ENCODE peak calls at places on chromosome 10, in six cellular contexts. Q is CD8-positive, alpha-beta memory T cell; A is lower lobe of right lung; W is right atrium auricular region; U is endodermal cell; P is ovary. Z is an unnamed sample.

GRCh38 chr10:103724771-103725170 is 130.6 kb downstream of the SH3PXD2A start:
- DNase-seq in Q (no peak), A (no peak), W (no peak), U (no peak), P (no peak), Z (no peak)

GRCh38 chr10:12720217-12720981 is 281.1 kb downstream of the CCDC3 start:
- DNase-seq in Q (no peak), A (peak; percentile 93), W (peak; percentile 97), U (peak; percentile 64), P (no peak), Z (no peak)

GRCh38 chr10:119029613-119030420 is at the start of gene NANOS1:
- DNase-seq in Q (no peak), A (no peak), W (no peak), U (peak; percentile 84), P (peak; percentile 45), Z (no peak)

GRCh38 chr10:61993676-61994401 is 92.3 kb downstream of the ARID5B start:
- DNase-seq in Q (no peak), A (no peak), W (no peak), U (no peak), P (no peak), Z (no peak)

GRCh38 chr10:52740913-52741675 is 31.5 kb downstream of the MBL2 start:
- DNase-seq in Q (no peak), A (no peak), W (no peak), U (peak; percentile 95), P (no peak), Z (peak; percentile 74)

GRCh38 chr10:36421999-36422398 is 703.4 kb upstream of the ANKRD30A start:
- DNase-seq in Q (no peak), A (no peak), W (no peak), U (no peak), P (no peak), Z (no peak)

GRCh38 chr10:624605-625334 is 64.7 kb downstream of the DIP2C start:
- DNase-seq in Q (no peak), A (peak; percentile 42), W (peak; percentile 86), U (peak; percentile 89), P (peak; percentile 77), Z (peak; percentile 89)

GRCh38 chr10:77836299-77836820 is 90.2 kb downstream of the DLG5 start:
- DNase-seq in Q (peak; percentile 64), A (peak; percentile 74), W (peak; percentile 86), U (no peak), P (no peak), Z (no peak)

GRCh38 chr10:314871-315270 is 179.6 kb downstream of the ZMYND11 start:
- DNase-seq in Q (no peak), A (no peak), W (no peak), U (no peak), P (no peak), Z (no peak)

GRCh38 chr10:17425584-17426262 is 28.7 kb downstream of the ST8SIA6 start:
- DNase-seq in Q (no peak), A (no peak), W (no peak), U (no peak), P (no peak), Z (no peak)

GRCh38 chr10:119686465-119687191 is 35.4 kb downstream of the BAG3 start:
- DNase-seq in Q (peak; percentile 73), A (peak; percentile 84), W (peak; percentile 83), U (peak; percentile 92), P (peak; percentile 85), Z (peak; percentile 77)

GRCh38 chr10:93437000-93437945 is 44.9 kb downstream of the MYOF start:
- DNase-seq in Q (no peak), A (peak; percentile 81), W (peak; percentile 93), U (peak; percentile 82), P (peak; percentile 81), Z (peak; percentile 41)

GRCh38 chr10:7475046-7475860 is 64.4 kb upstream of the SFMBT2 start:
- DNase-seq in Q (no peak), A (no peak), W (peak; percentile 54), U (peak; percentile 79), P (peak; percentile 75), Z (peak; percentile 49)

GRCh38 chr10:5265139-5265538 is 68.5 kb downstream of the AKR1C4 start:
- DNase-seq in Q (no peak), A (no peak), W (no peak), U (no peak), P (no peak), Z (no peak)

GRCh38 chr10:115945696-115946445 is 327.1 kb downstream of the GFRA1 start:
- DNase-seq in Q (no peak), A (no peak), W (no peak), U (no peak), P (no peak), Z (no peak)

GRCh38 chr10:14389981-14390590 is 59.4 kb upstream of the FRMD4A start:
- DNase-seq in Q (no peak), A (no peak), W (no peak), U (no peak), P (no peak), Z (no peak)

GRCh38 chr10:113882240-113882639 is 27.8 kb downstream of the NHLRC2 start:
- DNase-seq in Q (no peak), A (no peak), W (no peak), U (no peak), P (no peak), Z (no peak)

GRCh38 chr10:88810196-88810961 is 7.8 kb downstream of the LIPM start:
- DNase-seq in Q (no peak), A (no peak), W (no peak), U (peak; percentile 75), P (no peak), Z (peak; percentile 16)

GRCh38 chr10:67936416-67936815 is 52.0 kb downstream of the SIRT1 start:
- DNase-seq in Q (no peak), A (no peak), W (no peak), U (no peak), P (no peak), Z (no peak)

GRCh38 chr10:67934331-67934730 is 49.9 kb downstream of the SIRT1 start:
- DNase-seq in Q (no peak), A (no peak), W (no peak), U (no peak), P (no peak), Z (no peak)

GRCh38 chr10:67933199-67933598 is 48.7 kb downstream of the SIRT1 start:
- DNase-seq in Q (no peak), A (no peak), W (no peak), U (no peak), P (no peak), Z (no peak)

DNA sequence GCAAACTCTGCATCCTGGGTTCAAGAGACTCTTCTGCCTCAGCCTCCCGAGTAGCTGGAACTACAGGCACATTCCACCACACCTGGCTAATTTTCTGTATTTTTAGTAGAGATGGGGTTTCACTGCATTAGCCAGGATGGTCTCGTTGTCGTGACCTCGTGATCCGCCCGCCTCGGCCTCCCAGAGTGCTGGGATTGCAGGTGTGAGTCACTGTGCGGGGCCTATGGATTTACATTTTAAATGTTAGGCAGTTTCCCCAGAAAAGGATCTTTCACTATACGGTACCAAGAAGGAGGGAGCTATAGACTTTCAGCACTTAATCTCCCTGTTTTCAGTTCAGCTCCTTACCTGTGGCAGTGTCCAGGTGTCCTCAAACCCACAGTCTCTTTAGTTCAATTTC is 50.8 kb downstream of the SIRT1 start:
- DNase-seq in Q (no peak), A (no peak), W (no peak), U (peak; percentile 59), P (no peak), Z (peak; percentile 8)
- H3K36me3 ChIP-seq in Q (peaks cover 19% of the 10 kb centered on the region), A (peaks cover 91% of the 10 kb centered on the region), W (peaks cover 45% of the 10 kb centered on the region), U (peaks cover 62% of the 10 kb centered on the region), P (no peaks in the 10 kb centered on the region), Z (no peaks in the 10 kb centered on the region)

GRCh38 chr10:59991661-59992060 is 85.3 kb upstream of the CCDC6 start:
- DNase-seq in Q (no peak), A (peak; percentile 74), W (no peak), U (no peak), P (no peak), Z (peak; percentile 28)

GRCh38 chr10:59995862-59996261 is 89.5 kb upstream of the CCDC6 start:
- DNase-seq in Q (no peak), A (no peak), W (no peak), U (no peak), P (no peak), Z (no peak)

GRCh38 chr10:59991117-59991516 is 84.8 kb upstream of the CCDC6 start:
- DNase-seq in Q (no peak), A (no peak), W (no peak), U (no peak), P (no peak), Z (no peak)

GRCh38 chr10:59997807-59998525 is 91.6 kb upstream of the CCDC6 start:
- DNase-seq in Q (no peak), A (no peak), W (no peak), U (no peak), P (no peak), Z (no peak)

GRCh38 chr10:59993931-59994330 is 87.6 kb upstream of the CCDC6 start:
- DNase-seq in Q (no peak), A (no peak), W (no peak), U (no peak), P (no peak), Z (no peak)
- H3K4me3 ChIP-seq in Q (no peak overlapping the region), A (no peak overlapping the region), W (no peak overlapping the region), U (no peak overlapping the region), P (no peak overlapping the region), Z (no peak overlapping the region)

GRCh38 chr10:47301833-47302232 is 1.8 kb downstream of the GDF10 start:
- DNase-seq in Q (no peak), A (no peak), W (no peak), U (no peak), P (no peak), Z (no peak)

GRCh38 chr10:47306429-47307210 is 6.6 kb downstream of the GDF10 start:
- DNase-seq in Q (no peak), A (no peak), W (no peak), U (no peak), P (no peak), Z (no peak)

GRCh38 chr10:47305566-47305965 is 5.6 kb downstream of the GDF10 start:
- DNase-seq in Q (no peak), A (no peak), W (no peak), U (no peak), P (no peak), Z (no peak)

GRCh38 chr10:47303105-47303504 is 3.1 kb downstream of the GDF10 start:
- DNase-seq in Q (no peak), A (no peak), W (no peak), U (no peak), P (no peak), Z (no peak)

GRCh38 chr10:47303866-47304265 is 3.9 kb downstream of the GDF10 start:
- DNase-seq in Q (no peak), A (no peak), W (no peak), U (no peak), P (no peak), Z (no peak)
- H3K27me3 ChIP-seq in Q (no peaks in the 10 kb centered on the region), A (peaks cover 28% of the 10 kb centered on the region), W (no peaks in the 10 kb centered on the region), U (peaks cover 58% of the 10 kb centered on the region), P (no peaks in the 10 kb centered on the region), Z (peaks cover 29% of the 10 kb centered on the region)

GRCh38 chr10:98258683-98259454 is 9.1 kb downstream of the LOXL4 start:
- DNase-seq in Q (no peak), A (no peak), W (peak; percentile 44), U (no peak), P (no peak), Z (peak; percentile 28)

GRCh38 chr10:98260752-98261151 is 7.2 kb downstream of the LOXL4 start:
- DNase-seq in Q (no peak), A (no peak), W (peak; percentile 52), U (no peak), P (no peak), Z (no peak)

GRCh38 chr10:98261436-98262277 is 6.3 kb downstream of the LOXL4 start:
- DNase-seq in Q (no peak), A (no peak), W (peak; percentile 42), U (no peak), P (no peak), Z (no peak)

GRCh38 chr10:98259606-98260319 is 8.2 kb downstream of the LOXL4 start:
- DNase-seq in Q (no peak), A (no peak), W (peak; percentile 56), U (no peak), P (no peak), Z (peak; percentile 21)

GRCh38 chr10:98260350-98260749 is 7.6 kb downstream of the LOXL4 start:
- DNase-seq in Q (no peak), A (no peak), W (no peak), U (no peak), P (no peak), Z (no peak)
- H3K36me3 ChIP-seq in Q (no peaks in the 10 kb centered on the region), A (no peaks in the 10 kb centered on the region), W (no peaks in the 10 kb centered on the region), U (no peaks in the 10 kb centered on the region), P (no peaks in the 10 kb centered on the region), Z (no peaks in the 10 kb centered on the region)